ENCODE peak calls at places on chromosomes 11 and 22, in six cellular contexts. H, J, B, D, C and W are unnamed samples.

GRCh38 chr11:94537051-94537600 is 6.6 kb upstream of the FUT4 start:
- DNase-seq in J (peak), B (no peak), D (no peak), C (no peak), H (no peak), W (peak)

GRCh38 chr11:64489831-64490441 is 101.1 kb upstream of the SLC22A12 start:
- DNase-seq in C (peak), B (peak), D (no peak), H (no peak), J (peak), W (no peak)

GRCh38 chr22:46652930-46653331 is 32.7 kb downstream of the GRAMD4 start:
- DNase-seq in J (peak), D (no peak), B (no peak), H (no peak), C (no peak), W (no peak)

GRCh38 chr11:134691985-134692384 is 279.9 kb upstream of the B3GAT1 start:
- DNase-seq in H (no peak), J (peak), B (no peak), D (no peak), C (no peak), W (peak)

GRCh38 chr11:118533769-118534729 is 3.1 kb downstream of the TMEM25 start:
- DNase-seq in B (no peak), D (no peak), C (no peak), H (no peak), J (no peak), W (no peak)

GRCh38 chr11:86341382-86341781 is 33.3 kb upstream of the CCDC81 start:
- DNase-seq in D (no peak), H (no peak), C (no peak), B (no peak), J (no peak), W (no peak)

GRCh38 chr22:28909375-28909774 is 26.0 kb downstream of the ZNRF3 start:
- DNase-seq in H (no peak), D (no peak), C (peak), J (peak), B (peak), W (peak)

GRCh38 chr11:103596323-103596722 is 440.1 kb upstream of the DDI1 start:
- DNase-seq in D (no peak), J (no peak), B (no peak), C (no peak), H (no peak), W (peak)

GRCh38 chr11:46352063-46352841 is 5.0 kb downstream of the DGKZ start:
- DNase-seq in C (peak), B (no peak), J (peak), D (peak), H (no peak), W (no peak)

GRCh38 chr22:32702421-32702820 is 99.1 kb upstream of the TIMP3 start:
- DNase-seq in J (no peak), D (no peak), C (no peak), B (no peak), H (no peak), W (no peak)